ENCODE peak calls at places on chromosomes 12 and 14, in nine cellular contexts. D is fibroblast of pulmonary artery, U is esophagus squamous epithelium, W is A673, X is foreskin fibroblast, J is tibial artery, S is thoracic aorta, N is right lobe of liver, M is fibroblast of lung. Q is an unnamed sample.

GRCh38 chr12:24948452-24948815 is 467 bp downstream of the BCAT1 start:
- DNase-seq in M (peak; percentile 45), U (no peak), S (no peak), D (peak; percentile 63), J (no peak), N (no peak), X (peak; percentile 18), W (peak; percentile 60), Q (no peak)

GRCh38 chr12:44947163-44947562 is 71.0 kb upstream of the NELL2 start:
- DNase-seq in S (no peak), D (no peak), J (no peak), N (no peak), X (no peak), M (no peak), W (no peak), U (no peak), Q (no peak)

GRCh38 chr12:101470939-101471338 is 4.2 kb upstream of the SPIC start:
- DNase-seq in M (no peak), W (no peak), N (no peak), D (no peak), J (no peak), U (no peak), X (no peak), S (no peak), Q (no peak)

GRCh38 chr12:124883263-124883876 is 19.7 kb upstream of the SCARB1 start:
- DNase-seq in N (no peak), D (no peak), M (no peak), X (no peak), W (no peak), U (no peak), J (no peak), S (no peak), Q (no peak)

GRCh38 chr12:112258926-112259325 is 123.3 kb downstream of the HECTD4 start:
- DNase-seq in U (no peak), M (no peak), J (no peak), X (no peak), N (no peak), W (no peak), S (no peak), D (no peak), Q (no peak)

GRCh38 chr14:24965934-24966593 is 83.9 kb downstream of the STXBP6 start:
- DNase-seq in M (peak; percentile 85), N (no peak), U (no peak), J (no peak), W (peak; percentile 7), S (no peak), D (peak; percentile 79), X (peak; percentile 86), Q (peak; percentile 90)

GRCh38 chr12:111185889-111186227 is 183.0 kb downstream of the PHETA1 start:
- DNase-seq in M (no peak), U (no peak), N (no peak), D (no peak), S (no peak), W (no peak), J (no peak), X (no peak), Q (no peak)

GRCh38 chr14:50957296-50957695 is 13.0 kb upstream of the PYGL start:
- DNase-seq in X (no peak), U (no peak), D (peak; percentile 70), J (no peak), M (peak; percentile 79), W (peak; percentile 83), S (no peak), N (no peak), Q (no peak)

GRCh38 chr12:25323774-25324086 is 73.0 kb upstream of the KRAS start:
- DNase-seq in W (no peak), M (no peak), N (no peak), U (no peak), D (no peak), S (no peak), X (no peak), J (no peak), Q (no peak)

GRCh38 chr14:97270308-97270707 is 473.1 kb downstream of the VRK1 start:
- DNase-seq in M (no peak), J (no peak), N (no peak), X (no peak), U (no peak), D (no peak), S (no peak), W (no peak), Q (no peak)

GRCh38 chr12:76848132-76848531 is 30.7 kb downstream of the CSRP2 start:
- DNase-seq in N (no peak), X (no peak), J (no peak), W (no peak), M (no peak), S (no peak), D (no peak), U (no peak), Q (no peak)

GRCh38 chr12:43945983-43946382 is 110.1 kb downstream of the TMEM117 start:
- DNase-seq in U (no peak), D (no peak), X (no peak), M (no peak), N (no peak), J (no peak), W (no peak), S (no peak), Q (no peak)

GRCh38 chr14:99454246-99454645 is 26.4 kb downstream of the SETD3 start:
- DNase-seq in J (no peak), X (no peak), W (no peak), D (no peak), U (no peak), S (no peak), N (no peak), M (no peak), Q (no peak)

GRCh38 chr14:75875958-75876357 is 105.8 kb downstream of the TGFB3 start:
- DNase-seq in W (no peak), J (no peak), S (no peak), X (no peak), D (no peak), N (no peak), M (no peak), U (no peak), Q (no peak)

GRCh38 chr12:26121841-26122680 is 2.8 kb downstream of the BHLHE41 start:
- DNase-seq in N (peak; percentile 41), D (peak; percentile 33), X (peak; percentile 17), M (no peak), U (no peak), J (peak; percentile 68), S (no peak), W (peak; percentile 29), Q (no peak)

GRCh38 chr12:78035913-78036658 is 205.4 kb downstream of the NAV3 start:
- DNase-seq in W (no peak), D (peak; percentile 29), J (no peak), S (no peak), X (no peak), M (peak; percentile 37), N (no peak), U (no peak), Q (no peak)

GRCh38 chr12:3040663-3041544 is 36.3 kb upstream of the TSPAN9 start:
- DNase-seq in N (no peak), S (no peak), M (no peak), X (no peak), W (no peak), J (no peak), D (no peak), U (no peak), Q (no peak)

GRCh38 chr14:99809864-99810854 is 16.9 kb downstream of the EML1 start:
- DNase-seq in S (no peak), J (peak; percentile 71), M (no peak), X (no peak), N (no peak), U (no peak), W (no peak), D (no peak), Q (no peak)

GRCh38 chr12:24057920-24058476 is 108.5 kb upstream of the SOX5 start:
- DNase-seq in D (no peak), N (no peak), M (no peak), J (no peak), X (no peak), W (no peak), S (no peak), U (no peak), Q (no peak)

GRCh38 chr14:100692256-100692655 is 34.4 kb upstream of the DLK1 start:
- DNase-seq in S (no peak), N (no peak), D (no peak), X (no peak), J (no peak), U (no peak), W (no peak), M (no peak), Q (no peak)

GRCh38 chr12:83823386-83824045 is 1089.1 kb downstream of the SLC6A15 start:
- DNase-seq in N (peak; percentile 52), S (no peak), U (no peak), X (no peak), J (no peak), M (peak; percentile 18), W (peak; percentile 67), D (peak; percentile 21), Q (no peak)

GRCh38 chr12:5438671-5439200 is 6.8 kb downstream of the NTF3 start:
- DNase-seq in W (no peak), S (no peak), X (no peak), D (no peak), J (no peak), M (no peak), N (no peak), U (no peak), Q (no peak)

GRCh38 chr12:116545936-116546335 is 13.2 kb upstream of the MAP1LC3B2 start:
- DNase-seq in W (no peak), J (peak; percentile 25), S (no peak), U (no peak), N (no peak), M (no peak), D (no peak), X (no peak), Q (no peak)

GRCh38 chr12:9707356-9707755 is 25.5 kb downstream of the CLECL1 start:
- DNase-seq in U (no peak), W (no peak), N (no peak), X (no peak), J (no peak), S (no peak), D (no peak), M (no peak), Q (no peak)
- H3K4me3 ChIP-seq in U (no peak overlapping the region), W (no peak overlapping the region), N (no peak overlapping the region), X (no peak overlapping the region), J (no peak overlapping the region), S (no peak overlapping the region), D (no peak overlapping the region), M (no peak overlapping the region), Q (no peak overlapping the region)

GRCh38 chr12:98355322-98355721 is 160.1 kb upstream of the TMPO start:
- DNase-seq in J (no peak), D (peak; percentile 46), M (no peak), S (no peak), W (no peak), N (no peak), X (no peak), U (no peak), Q (no peak)
- TF ChIP-seq CTCF in J (no peak), D (no peak), M (no peak), S (no peak), W (no peak), N (no peak), X (no peak), U (no peak), Q (no peak)

GRCh38 chr14:63544641-63545234 is 1.6 kb upstream of the PPP2R5E start:
- DNase-seq in X (peak; percentile 33), D (peak; percentile 55), U (no peak), W (peak; percentile 23), N (no peak), S (no peak), J (no peak), M (peak; percentile 63), Q (no peak)
- H3K4me3 ChIP-seq in X (peak overlapping the region; percentile 96), D (peak overlapping the region; percentile 99), U (peak overlapping the region; percentile 78), W (peak overlapping the region; percentile 80), N (no peak overlapping the region), S (peak overlapping the region; percentile 99), J (peak overlapping the region; percentile 88), M (peak overlapping the region; percentile 86), Q (no peak overlapping the region)

GRCh38 chr14:55929136-55929535 is 189.1 kb upstream of the PELI2 start:
- DNase-seq in D (no peak), J (no peak), X (no peak), M (no peak), S (no peak), N (no peak), U (no peak), W (no peak), Q (no peak)
- TF ChIP-seq CTCF in D (no peak), J (no peak), X (no peak), M (no peak), S (no peak), N (no peak), U (no peak), W (no peak), Q (no peak)

Q was measured in AG09309.